ENCODE peak calls at places on chromosomes 4 and X, in four cellular contexts. One of them, this sample, is unnamed.

GRCh38 chr4:83405844-83406816 is 49.5 kb downstream of the HELQ start:
- DNase-seq in foreskin fibroblast: no peak
- DNase-seq in fibroblast of mammary gland: no peak
- DNase-seq in endodermal cell: no peak
- DNase-seq in this sample: no peak

GRCh38 chr4:48449151-48449550 is 34.0 kb upstream of the SLC10A4 start:
- DNase-seq in foreskin fibroblast: no peak
- DNase-seq in fibroblast of mammary gland: no peak
- DNase-seq in endodermal cell: no peak
- DNase-seq in this sample: no peak

GRCh38 chr4:113760094-113760851 is 1.3 kb downstream of the CAMK2D start:
- DNase-seq in foreskin fibroblast: peak
- DNase-seq in fibroblast of mammary gland: peak
- DNase-seq in endodermal cell: peak
- DNase-seq in this sample: peak

GRCh38 chr4:905485-906214 is 26.5 kb downstream of the GAK start:
- DNase-seq in foreskin fibroblast: no peak
- DNase-seq in fibroblast of mammary gland: no peak
- DNase-seq in endodermal cell: no peak
- DNase-seq in this sample: no peak

GRCh38 chr4:156969136-156969535 is 2.5 kb downstream of the PDGFC start:
- DNase-seq in foreskin fibroblast: peak
- DNase-seq in fibroblast of mammary gland: no peak
- DNase-seq in endodermal cell: no peak
- DNase-seq in this sample: no peak

GRCh38 chrX:12929701-12930100 is 23.3 kb downstream of the TLR8 start:
- DNase-seq in foreskin fibroblast: peak
- DNase-seq in fibroblast of mammary gland: peak
- DNase-seq in endodermal cell: no peak
- DNase-seq in this sample: no peak

GRCh38 chr4:154939851-154940250 is 158.8 kb downstream of the RBM46 start:
- DNase-seq in foreskin fibroblast: no peak
- DNase-seq in fibroblast of mammary gland: no peak
- DNase-seq in endodermal cell: no peak
- DNase-seq in this sample: peak

GRCh38 chr4:113116414-113117345 is 67.2 kb downstream of the ANK2 start:
- DNase-seq in foreskin fibroblast: no peak
- DNase-seq in fibroblast of mammary gland: no peak
- DNase-seq in endodermal cell: no peak
- DNase-seq in this sample: no peak

GRCh38 chr4:168981460-168981859 is 28.6 kb downstream of the CBR4 start:
- DNase-seq in foreskin fibroblast: peak
- DNase-seq in fibroblast of mammary gland: peak
- DNase-seq in endodermal cell: no peak
- DNase-seq in this sample: no peak

GRCh38 chr4:11427201-11427996 is 1.3 kb downstream of the HS3ST1 start:
- DNase-seq in foreskin fibroblast: peak
- DNase-seq in fibroblast of mammary gland: no peak
- DNase-seq in endodermal cell: peak
- DNase-seq in this sample: no peak

GRCh38 chrX:118795528-118795927 is 28.1 kb upstream of the ZCCHC12 start:
- DNase-seq in foreskin fibroblast: no peak
- DNase-seq in fibroblast of mammary gland: peak
- DNase-seq in endodermal cell: no peak
- DNase-seq in this sample: no peak

GRCh38 chrX:40243699-40244098 is 145.9 kb upstream of the BCOR start:
- DNase-seq in foreskin fibroblast: peak
- DNase-seq in fibroblast of mammary gland: no peak
- DNase-seq in endodermal cell: no peak
- DNase-seq in this sample: no peak

GRCh38 chr4:123083612-123084011 is 161.2 kb upstream of the NUDT6 start:
- DNase-seq in foreskin fibroblast: no peak
- DNase-seq in fibroblast of mammary gland: no peak
- DNase-seq in endodermal cell: no peak
- DNase-seq in this sample: peak

GRCh38 chr4:146477054-146477453 is 44.7 kb downstream of the SLC10A7 start:
- DNase-seq in foreskin fibroblast: no peak
- DNase-seq in fibroblast of mammary gland: no peak
- DNase-seq in endodermal cell: no peak
- DNase-seq in this sample: no peak

GRCh38 chr4:126916626-126917140 is 716.1 kb upstream of the INTU start:
- DNase-seq in foreskin fibroblast: peak
- DNase-seq in fibroblast of mammary gland: peak
- DNase-seq in endodermal cell: no peak
- DNase-seq in this sample: no peak

GRCh38 chrX:122188751-122189150 is 995.3 kb upstream of the GRIA3 start:
- DNase-seq in foreskin fibroblast: peak
- DNase-seq in fibroblast of mammary gland: peak
- DNase-seq in endodermal cell: no peak
- DNase-seq in this sample: no peak
- TF ChIP-seq CTCF in foreskin fibroblast: no peak
- TF ChIP-seq CTCF in fibroblast of mammary gland: no peak
- TF ChIP-seq CTCF in endodermal cell: no peak
- TF ChIP-seq CTCF in this sample: no peak

GRCh38 chr4:60805500-60806313 is 394.4 kb upstream of the ADGRL3 start:
- DNase-seq in foreskin fibroblast: peak
- DNase-seq in fibroblast of mammary gland: peak
- DNase-seq in endodermal cell: peak
- DNase-seq in this sample: peak
- TF ChIP-seq CTCF in foreskin fibroblast: peak
- TF ChIP-seq CTCF in fibroblast of mammary gland: peak
- TF ChIP-seq CTCF in endodermal cell: peak
- TF ChIP-seq CTCF in this sample: peak

GRCh38 chr4:39362827-39363226 is 3.3 kb downstream of the RFC1 start:
- DNase-seq in foreskin fibroblast: no peak
- DNase-seq in fibroblast of mammary gland: no peak
- DNase-seq in endodermal cell: no peak
- DNase-seq in this sample: no peak
- TF ChIP-seq CTCF in foreskin fibroblast: no peak
- TF ChIP-seq CTCF in fibroblast of mammary gland: no peak
- TF ChIP-seq CTCF in endodermal cell: no peak
- TF ChIP-seq CTCF in this sample: no peak

GRCh38 chr4:30525662-30526061 is 194.5 kb upstream of the PCDH7 start:
- DNase-seq in foreskin fibroblast: no peak
- DNase-seq in fibroblast of mammary gland: no peak
- DNase-seq in endodermal cell: no peak
- DNase-seq in this sample: no peak
- TF ChIP-seq CTCF in foreskin fibroblast: no peak
- TF ChIP-seq CTCF in fibroblast of mammary gland: no peak
- TF ChIP-seq CTCF in endodermal cell: no peak
- TF ChIP-seq CTCF in this sample: no peak

GRCh38 chrX:115018040-115018647 is 728 bp upstream of the IL13RA2 start:
- DNase-seq in foreskin fibroblast: peak
- DNase-seq in fibroblast of mammary gland: peak
- DNase-seq in endodermal cell: peak
- DNase-seq in this sample: peak
- TF ChIP-seq CTCF in foreskin fibroblast: no peak
- TF ChIP-seq CTCF in fibroblast of mammary gland: peak
- TF ChIP-seq CTCF in endodermal cell: peak
- TF ChIP-seq CTCF in this sample: no peak

DNA sequence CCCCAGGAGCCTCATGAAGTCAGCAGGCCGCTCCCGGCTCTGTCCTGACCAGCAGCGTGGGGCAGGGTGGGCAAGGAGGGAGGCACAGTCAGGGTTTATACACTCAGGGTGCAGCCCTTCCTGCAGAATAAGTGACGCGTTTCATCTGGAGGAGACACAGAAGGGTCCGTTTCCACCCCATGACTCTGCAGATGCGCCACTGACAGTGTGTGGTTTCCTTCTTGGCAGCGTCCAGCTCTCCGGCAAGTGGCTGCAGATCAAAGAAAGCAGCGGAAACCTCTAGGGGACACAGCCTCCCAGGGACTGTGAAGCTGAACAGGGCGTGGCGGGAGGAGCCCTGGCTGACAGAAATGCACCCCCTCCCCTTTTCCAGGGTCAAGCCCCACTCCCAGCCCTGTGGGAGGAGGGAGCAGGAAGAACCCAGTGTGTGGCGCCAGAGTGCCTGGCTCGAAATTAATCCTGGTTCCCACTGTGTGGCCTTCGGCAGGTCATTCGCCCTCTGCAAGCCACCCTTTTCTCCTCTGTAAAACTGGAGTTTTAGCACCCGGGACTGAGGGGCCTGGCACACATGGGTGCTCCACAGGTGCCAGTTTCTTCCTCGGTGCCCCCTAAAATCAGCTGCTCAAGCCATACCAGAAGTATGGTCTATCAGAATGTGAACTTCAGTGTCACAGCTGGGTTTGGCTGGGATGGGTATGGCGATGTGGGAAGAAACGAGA is 17.3 kb upstream of the TBC1D14 start:
- DNase-seq in foreskin fibroblast: peak
- DNase-seq in fibroblast of mammary gland: peak
- DNase-seq in endodermal cell: peak
- DNase-seq in this sample: peak
- TF ChIP-seq CTCF in foreskin fibroblast: no peak
- TF ChIP-seq CTCF in fibroblast of mammary gland: no peak
- TF ChIP-seq CTCF in endodermal cell: peak
- TF ChIP-seq CTCF in this sample: peak

DNA sequence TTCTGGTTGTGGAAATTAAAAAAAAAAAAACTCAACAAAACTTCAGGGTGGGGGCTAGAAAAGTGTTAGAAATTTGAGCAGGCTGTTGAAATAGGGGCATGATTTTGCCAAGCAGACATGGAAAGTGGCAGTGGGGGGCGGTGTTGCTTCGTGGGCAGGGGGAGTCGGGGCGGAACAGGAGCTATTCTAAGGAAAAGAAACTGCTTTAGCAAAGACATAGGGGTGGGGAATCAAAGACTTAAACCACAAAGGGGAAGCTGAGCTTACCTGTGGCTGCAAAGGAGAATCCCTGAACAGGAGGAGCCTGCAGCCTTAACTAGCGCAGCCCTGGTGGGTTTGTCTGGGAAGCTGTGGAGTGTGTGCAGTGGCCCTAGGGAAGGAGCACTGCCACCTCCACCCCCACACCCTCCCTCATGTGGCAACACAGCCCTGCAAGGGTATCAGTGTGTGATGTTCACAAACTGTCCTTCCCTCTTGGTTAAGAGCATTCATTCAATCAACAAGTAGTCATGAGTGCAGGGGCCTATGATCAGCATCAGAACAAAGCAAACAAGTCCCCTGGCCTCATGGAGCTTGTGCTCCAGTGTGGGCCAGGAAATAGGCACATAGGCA is 20.5 kb downstream of the SEL1L3 start:
- DNase-seq in foreskin fibroblast: no peak
- DNase-seq in fibroblast of mammary gland: no peak
- DNase-seq in endodermal cell: peak
- DNase-seq in this sample: peak
- TF ChIP-seq CTCF in foreskin fibroblast: no peak
- TF ChIP-seq CTCF in fibroblast of mammary gland: no peak
- TF ChIP-seq CTCF in endodermal cell: peak
- TF ChIP-seq CTCF in this sample: peak

DNA sequence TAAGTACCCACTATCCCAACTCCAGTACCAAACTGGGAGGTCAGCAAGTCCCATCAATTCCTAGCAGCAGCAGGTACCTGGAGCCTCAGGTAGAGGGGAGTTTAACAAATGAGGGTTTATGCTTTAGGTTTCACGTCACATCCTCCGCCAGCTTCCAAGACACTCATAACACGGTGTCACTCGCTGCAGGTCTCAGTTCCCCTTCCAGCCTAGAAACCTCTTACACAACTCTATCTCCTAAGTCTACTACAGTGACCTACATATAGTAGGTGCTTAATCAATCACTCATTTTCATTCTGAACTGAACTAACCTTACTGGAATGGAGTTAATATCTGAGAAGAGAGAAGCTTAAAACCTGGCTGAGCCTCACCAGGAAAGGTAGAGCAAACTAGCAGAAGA is 96.0 kb downstream of the EFHC2 start:
- DNase-seq in foreskin fibroblast: no peak
- DNase-seq in fibroblast of mammary gland: no peak
- DNase-seq in endodermal cell: no peak
- DNase-seq in this sample: no peak
- TF ChIP-seq CTCF in foreskin fibroblast: no peak
- TF ChIP-seq CTCF in fibroblast of mammary gland: no peak
- TF ChIP-seq CTCF in endodermal cell: no peak
- TF ChIP-seq CTCF in this sample: no peak